ENCODE peak calls at places on chromosome 17, in eight cellular contexts. V is A549, L is SK-N-SH, G is sigmoid colon, D is neural progenitor cell, E is tibial artery, Q is mammary epithelial cell, A is transverse colon. H is an unnamed sample.

GRCh38 chr17:7029659-7030058 is 6.2 kb upstream of the SLC16A13 start:
- DNase-seq in A (peak), Q (no peak), V (no peak), E (no peak), L (no peak), D (no peak), G (no peak), H (no peak)

GRCh38 chr17:31200287-31200686 is 96.8 kb downstream of the OMG start:
- DNase-seq in A (no peak), D (no peak), Q (no peak), G (no peak), L (no peak), V (no peak), E (no peak), H (no peak)

GRCh38 chr17:13544292-13544691 is 57.4 kb downstream of the HS3ST3A1 start:
- DNase-seq in V (no peak), L (no peak), E (no peak), A (peak), G (peak), D (no peak), Q (peak), H (no peak)

GRCh38 chr17:58822148-58823050 is 66.7 kb downstream of the PPM1E start:
- DNase-seq in Q (no peak), V (no peak), A (no peak), D (no peak), G (no peak), E (no peak), L (peak), H (no peak)

GRCh38 chr17:76121932-76122383 is 18.4 kb upstream of the EXOC7 start:
- DNase-seq in Q (no peak), G (peak), A (no peak), D (no peak), V (no peak), L (no peak), E (no peak), H (no peak)

GRCh38 chr17:81039854-81040758 is 5.2 kb downstream of the BAIAP2 start:
- DNase-seq in D (no peak), V (no peak), A (no peak), E (no peak), G (no peak), Q (peak), L (no peak), H (no peak)

GRCh38 chr17:153851-154250 is 16.5 kb downstream of the SCGB1C2 start:
- DNase-seq in E (no peak), L (no peak), Q (no peak), A (no peak), V (no peak), D (no peak), G (peak), H (no peak)

GRCh38 chr17:9225305-9226101 is 204.2 kb downstream of the NTN1 start:
- DNase-seq in Q (no peak), V (no peak), L (peak), G (peak), D (peak), E (no peak), A (no peak), H (no peak)

GRCh38 chr17:48483471-48484131 is 47.2 kb downstream of the HOXB1 start:
- DNase-seq in Q (peak), V (no peak), G (peak), L (no peak), E (no peak), D (no peak), A (peak), H (no peak)

GRCh38 chr17:57875109-57876022 is 25.5 kb upstream of the MRPS23 start:
- DNase-seq in E (peak), L (peak), A (peak), G (peak), D (peak), Q (peak), V (peak), H (peak)

GRCh38 chr17:44380767-44381166 is 8.7 kb downstream of the ITGA2B start:
- DNase-seq in Q (no peak), L (no peak), A (no peak), G (no peak), E (no peak), D (no peak), V (no peak), H (no peak)

GRCh38 chr17:19705771-19706770 is 10.3 kb downstream of the SLC47A2 start:
- DNase-seq in D (peak), V (no peak), A (no peak), G (no peak), Q (no peak), L (no peak), E (no peak), H (no peak)

GRCh38 chr17:74607219-74607618 is 15.1 kb upstream of the CD300LD start:
- DNase-seq in A (no peak), G (no peak), L (no peak), E (no peak), D (no peak), V (no peak), Q (no peak), H (no peak)

GRCh38 chr17:70896843-70897242 is 727.5 kb downstream of the KCNJ2 start:
- DNase-seq in E (no peak), Q (no peak), V (no peak), G (no peak), D (no peak), A (no peak), L (no peak), H (no peak)

GRCh38 chr17:82112181-82112865 is 14.3 kb upstream of the FASN start:
- DNase-seq in G (no peak), A (no peak), Q (no peak), D (no peak), V (no peak), L (peak), E (no peak), H (no peak)
- H3K4me3 ChIP-seq in G (no peak), A (no peak), Q (no peak), D (no peak), V (no peak), L (no peak), E (no peak), H (no peak)

DNA sequence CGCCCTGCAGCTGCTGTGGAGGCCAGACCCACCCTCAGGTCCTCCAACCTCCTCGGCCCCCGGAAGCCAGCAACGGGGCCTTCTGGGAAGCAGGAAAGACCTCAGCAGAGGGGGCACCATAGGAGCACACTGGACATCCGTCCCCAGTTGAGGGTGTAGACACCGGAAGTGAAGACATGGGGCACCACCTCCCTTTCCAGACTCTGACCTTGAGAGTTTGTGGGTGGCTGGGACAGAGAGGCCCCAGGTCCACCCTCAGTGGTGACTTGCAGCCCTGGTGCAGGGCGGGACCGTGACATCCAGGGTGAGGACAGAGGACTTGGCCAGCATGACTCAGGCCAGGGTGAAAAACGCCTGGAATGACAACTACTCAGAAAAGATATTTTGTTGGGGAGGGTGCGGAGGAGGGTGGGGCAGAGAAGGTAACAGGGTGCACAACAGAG is 19.9 kb downstream of the CEP295NL start:
- DNase-seq in G (peak), D (no peak), E (peak), L (peak), V (peak), A (peak), Q (no peak), H (peak)
- H3K27ac ChIP-seq in G (peak), D (no peak), E (peak), L (peak), V (peak), A (peak), Q (peak), H (peak)

GRCh38 chr17:17030515-17031211 is 11.6 kb upstream of the MPRIP start:
- DNase-seq in E (no peak), L (peak), A (no peak), G (no peak), D (no peak), V (no peak), Q (no peak), H (no peak)

GRCh38 chr17:17028059-17028877 is 14.0 kb upstream of the MPRIP start:
- DNase-seq in A (peak), L (peak), E (no peak), G (peak), D (peak), Q (peak), V (peak), H (no peak)

GRCh38 chr17:17027442-17028058 is 14.7 kb upstream of the MPRIP start:
- DNase-seq in L (no peak), E (no peak), V (no peak), D (no peak), A (no peak), Q (no peak), G (no peak), H (no peak)

GRCh38 chr17:17029938-17030337 is 12.3 kb upstream of the MPRIP start:
- DNase-seq in Q (no peak), E (no peak), G (no peak), V (no peak), L (peak), D (peak), A (no peak), H (no peak)

DNA sequence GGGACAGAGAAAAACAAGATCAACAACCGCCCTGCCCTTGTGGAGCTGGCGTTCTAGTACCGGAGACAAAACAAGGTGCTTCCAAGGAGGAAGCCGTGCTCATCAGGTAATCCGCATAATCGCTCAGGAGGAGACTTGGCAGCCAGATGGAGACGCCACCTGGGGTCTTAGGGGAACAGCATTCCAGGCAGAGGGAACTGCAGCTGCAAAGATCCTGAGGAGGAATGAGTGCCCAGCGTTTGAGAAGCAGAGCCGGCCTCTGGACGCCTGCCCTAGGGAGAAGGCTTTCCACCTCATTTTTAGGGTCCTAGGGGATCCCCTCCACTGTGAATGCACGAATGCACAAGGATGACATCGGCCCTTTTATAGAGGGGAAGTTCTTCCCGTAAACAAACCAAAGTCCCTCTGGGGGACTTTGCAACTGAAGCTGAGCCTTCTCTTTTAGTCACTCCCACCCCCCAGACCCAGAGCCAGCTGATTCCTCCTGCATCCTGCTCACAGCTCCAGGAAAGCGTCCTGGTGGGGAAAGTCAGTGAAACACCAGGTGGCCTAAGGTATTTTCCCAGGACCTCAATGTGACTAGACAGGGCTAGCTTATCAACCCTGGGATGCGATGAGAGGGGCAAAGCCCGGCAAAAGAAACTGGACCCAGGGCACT is 13.2 kb upstream of the MPRIP start:
- DNase-seq in G (peak), D (peak), V (no peak), E (no peak), L (no peak), Q (no peak), A (no peak), H (no peak)
- H3K4me3 ChIP-seq in G (no peak), D (no peak), V (peak), E (no peak), L (no peak), Q (no peak), A (no peak), H (no peak)

DNA sequence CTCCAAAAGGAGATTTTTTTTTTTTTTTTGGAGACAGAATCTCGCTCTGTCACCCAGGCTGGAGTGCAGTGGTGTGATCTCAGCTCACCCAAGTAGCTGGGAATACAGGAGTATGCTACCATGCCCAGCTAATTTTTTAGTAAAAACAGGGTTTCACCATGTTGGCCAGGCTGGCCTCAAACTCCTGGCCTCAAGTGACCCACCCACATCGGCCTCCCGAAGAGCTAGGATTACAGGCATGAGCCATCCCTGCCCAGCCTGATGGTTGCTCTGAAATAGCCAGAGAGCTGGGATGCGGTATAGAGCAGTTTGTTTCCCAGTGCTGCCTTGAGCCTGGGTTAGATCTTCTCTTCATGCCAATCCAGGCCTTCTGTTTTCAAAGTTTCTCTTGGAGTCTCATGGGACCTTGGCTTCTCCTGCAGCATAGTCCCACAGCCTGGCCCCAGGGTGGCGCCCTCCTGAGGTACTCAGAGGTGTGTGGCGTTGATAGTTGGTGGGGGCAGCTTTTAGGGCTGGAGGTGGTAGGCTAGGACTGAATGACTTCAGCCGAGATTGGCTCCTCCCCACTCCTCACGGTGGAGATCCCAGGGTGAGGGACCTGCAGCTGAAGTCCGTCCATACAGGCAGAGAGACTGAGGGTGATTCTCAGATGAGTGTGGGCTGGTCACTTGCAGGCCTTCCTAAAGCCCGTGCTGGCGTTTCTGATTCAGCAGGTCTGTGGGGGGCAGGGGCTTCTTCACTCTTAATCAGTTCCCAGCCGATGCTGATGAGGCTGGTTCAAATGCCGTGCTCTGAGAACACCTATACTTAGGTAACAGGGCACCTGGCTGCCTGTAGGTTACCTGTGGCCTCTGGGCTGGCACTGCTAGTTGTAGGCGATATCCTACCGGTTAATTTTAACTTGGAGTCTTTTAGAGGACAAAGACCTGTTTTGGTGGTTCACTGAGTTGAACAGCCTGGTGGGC is 52.0 kb downstream of the TNFRSF13B start:
- DNase-seq in V (no peak), A (peak), G (no peak), L (no peak), D (no peak), Q (no peak), E (peak), H (no peak)
- H3K27ac ChIP-seq in V (no peak), A (no peak), G (no peak), L (no peak), D (no peak), Q (no peak), E (no peak), H (no peak)

GRCh38 chr17:39450051-39450450 is 1.0 kb downstream of the MED1 start:
- DNase-seq in Q (no peak), G (peak), V (no peak), L (no peak), A (no peak), D (no peak), E (no peak), H (no peak)
- H3K4me3 ChIP-seq in Q (peak), G (no peak), V (peak), L (peak), A (peak), D (peak), E (peak), H (peak)